ENCODE peak calls at places on chromosome 16, in ten cellular contexts. R is fibroblast of lung, X is BE2C, U is Peyer's patch, S is HCT116, E is body of pancreas, O is WERI-Rb-1, A is ovary, P is left ventricle myocardium inferior, F is suprapubic skin. V is an unnamed sample.

GRCh38 chr16:57533618-57534336 is 2.6 kb downstream of the CCDC102A start:
- DNase-seq in R (no peak), X (peak; percentile 81), U (no peak), S (no peak), E (peak; percentile 32), O (peak; percentile 2), A (peak; percentile 53), P (no peak), F (peak; percentile 78), V (no peak)

GRCh38 chr16:4888428-4889135 is 41.3 kb downstream of the UBN1 start:
- DNase-seq in R (no peak), X (no peak), U (no peak), S (no peak), E (no peak), O (no peak), A (no peak), P (no peak), F (no peak), V (no peak)

GRCh38 chr16:27222499-27223225 is 19.3 kb downstream of the KDM8 start:
- DNase-seq in R (peak; percentile 80), X (peak; percentile 31), U (no peak), S (no peak), E (no peak), O (peak; percentile 83), A (no peak), P (peak; percentile 76), F (peak; percentile 69), V (no peak)

GRCh38 chr16:4521971-4522623 is 16.5 kb downstream of the CDIP1 start:
- DNase-seq in R (peak; percentile 28), X (peak; percentile 79), U (no peak), S (no peak), E (no peak), O (peak; percentile 81), A (no peak), P (peak; percentile 41), F (no peak), V (no peak)

GRCh38 chr16:56311208-56312027 is 113.9 kb downstream of the AMFR start:
- DNase-seq in R (no peak), X (peak; percentile 51), U (no peak), S (no peak), E (no peak), O (no peak), A (no peak), P (no peak), F (no peak), V (no peak)

GRCh38 chr16:59683709-59684108 is 949.6 kb upstream of the GOT2 start:
- DNase-seq in R (no peak), X (no peak), U (no peak), S (no peak), E (no peak), O (no peak), A (no peak), P (no peak), F (no peak), V (no peak)

GRCh38 chr16:67486805-67487204 is 3.5 kb upstream of the AGRP start:
- DNase-seq in R (no peak), X (no peak), U (no peak), S (no peak), E (no peak), O (no peak), A (no peak), P (no peak), F (no peak), V (no peak)

GRCh38 chr16:30585022-30585399 is 486 bp downstream of the ZNF785 start:
- DNase-seq in R (peak; percentile 14), X (no peak), U (no peak), S (no peak), E (no peak), O (peak; percentile 43), A (peak; percentile 26), P (no peak), F (no peak), V (no peak)

GRCh38 chr16:30715777-30716445 is 16.9 kb downstream of the SRCAP start:
- DNase-seq in R (no peak), X (peak; percentile 56), U (no peak), S (no peak), E (no peak), O (no peak), A (no peak), P (no peak), F (no peak), V (no peak)

DNA sequence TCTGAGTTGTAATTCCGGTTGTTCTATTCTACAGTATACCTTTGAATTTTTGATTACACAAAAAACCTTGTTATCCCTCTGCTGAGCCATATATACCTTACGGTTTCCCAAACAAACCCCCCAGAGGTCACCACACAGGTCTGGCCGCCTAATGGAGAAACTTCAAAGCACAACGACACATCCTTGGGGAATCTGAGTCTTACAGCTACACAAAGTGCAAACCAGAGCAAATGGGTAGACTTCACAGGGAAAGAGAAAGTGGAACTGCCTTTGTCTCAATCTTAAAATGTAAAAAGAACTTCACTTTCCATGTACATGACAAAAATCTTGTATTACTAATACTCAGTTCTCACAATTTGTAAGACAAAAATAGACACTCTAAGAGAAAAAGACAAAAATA is 2.7 kb downstream of the FBXO31 start:
- DNase-seq in R (peak; percentile 53), X (no peak), U (no peak), S (no peak), E (no peak), O (no peak), A (no peak), P (no peak), F (no peak), V (no peak)
- H3K4me3 ChIP-seq in R (peak overlapping the region; percentile 77), X (no peak overlapping the region), U (no peak overlapping the region), S (no peak overlapping the region), E (no peak overlapping the region), O (no peak overlapping the region), A (peak overlapping the region; percentile 66), P (peak overlapping the region; percentile 76), F (peak overlapping the region; percentile 84), V (no peak overlapping the region)

DNA sequence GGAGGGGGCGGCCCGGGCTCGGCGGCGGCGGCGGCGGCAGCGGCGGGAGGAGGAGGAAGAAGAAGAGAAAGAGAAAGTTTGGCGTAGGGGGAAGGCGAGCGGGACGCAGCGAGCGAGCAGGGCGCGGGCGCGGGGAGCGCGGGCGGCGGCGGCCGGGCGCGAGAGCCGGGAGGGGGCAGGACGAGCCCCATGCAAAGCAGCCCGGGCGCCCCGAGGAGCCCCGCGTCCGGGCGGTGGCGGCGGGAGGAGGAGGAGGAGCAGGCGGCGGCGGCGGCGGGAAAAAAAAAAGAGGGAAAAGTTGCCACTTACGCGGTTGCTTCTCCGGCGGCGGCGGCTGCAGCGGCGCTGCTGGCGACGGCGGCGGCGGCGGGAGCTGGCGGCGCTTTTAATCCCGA is 10.3 kb upstream of the ZFHX3 start:
- DNase-seq in R (no peak), X (peak; percentile 54), U (peak; percentile 72), S (no peak), E (peak; percentile 59), O (no peak), A (peak; percentile 49), P (peak; percentile 61), F (peak; percentile 67), V (no peak)
- TF ChIP-seq CTCF in R (no peak), X (no peak), U (no peak), S (no peak), E (peak; percentile 11), O (no peak), A (no peak), P (peak; percentile 16), F (no peak), V (no peak)

DNA sequence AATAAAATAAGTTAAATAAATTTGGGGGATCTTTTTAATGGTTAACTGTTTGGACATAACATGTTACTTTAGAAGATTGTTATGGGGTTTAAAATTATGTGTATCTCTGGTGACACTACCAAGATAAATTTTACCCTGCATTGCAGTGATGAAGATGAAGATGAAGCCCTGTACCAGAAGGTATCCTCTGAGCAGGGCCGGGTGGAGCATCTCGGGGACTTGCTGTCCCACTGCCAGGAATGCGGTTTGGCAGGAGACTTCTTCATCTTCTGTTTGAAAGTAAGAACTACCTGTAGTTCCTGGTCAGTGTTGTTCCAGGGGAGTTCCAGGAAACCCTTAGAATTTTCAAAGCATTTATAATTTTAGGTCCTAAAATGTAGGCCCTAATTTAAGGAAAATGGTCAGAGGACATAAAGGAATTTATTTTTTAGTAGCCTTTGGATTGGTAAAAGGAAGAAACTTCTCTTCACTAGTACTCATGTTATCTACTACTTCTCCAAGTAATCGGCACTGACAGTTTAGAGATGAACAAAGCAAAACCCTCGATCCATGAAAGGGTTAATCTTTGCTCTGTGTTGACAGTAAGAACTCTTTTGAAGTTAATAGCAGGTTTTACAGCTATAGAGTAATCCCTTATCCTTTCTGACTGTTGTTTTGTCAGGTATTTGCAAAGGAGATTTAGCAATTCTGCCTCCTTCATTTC is 64.1 kb downstream of the TANGO6 start:
- DNase-seq in R (no peak), X (no peak), U (no peak), S (no peak), E (no peak), O (no peak), A (no peak), P (no peak), F (no peak), V (no peak)
- H3K27me3 ChIP-seq in R (no peaks in the 10 kb centered on the region), X (no peaks in the 10 kb centered on the region), U (no peaks in the 10 kb centered on the region), S (no peaks in the 10 kb centered on the region), E (no peaks in the 10 kb centered on the region), O (no peaks in the 10 kb centered on the region), A (no peaks in the 10 kb centered on the region), P (no peaks in the 10 kb centered on the region), F (no peaks in the 10 kb centered on the region), V (no peaks in the 10 kb centered on the region)

DNA sequence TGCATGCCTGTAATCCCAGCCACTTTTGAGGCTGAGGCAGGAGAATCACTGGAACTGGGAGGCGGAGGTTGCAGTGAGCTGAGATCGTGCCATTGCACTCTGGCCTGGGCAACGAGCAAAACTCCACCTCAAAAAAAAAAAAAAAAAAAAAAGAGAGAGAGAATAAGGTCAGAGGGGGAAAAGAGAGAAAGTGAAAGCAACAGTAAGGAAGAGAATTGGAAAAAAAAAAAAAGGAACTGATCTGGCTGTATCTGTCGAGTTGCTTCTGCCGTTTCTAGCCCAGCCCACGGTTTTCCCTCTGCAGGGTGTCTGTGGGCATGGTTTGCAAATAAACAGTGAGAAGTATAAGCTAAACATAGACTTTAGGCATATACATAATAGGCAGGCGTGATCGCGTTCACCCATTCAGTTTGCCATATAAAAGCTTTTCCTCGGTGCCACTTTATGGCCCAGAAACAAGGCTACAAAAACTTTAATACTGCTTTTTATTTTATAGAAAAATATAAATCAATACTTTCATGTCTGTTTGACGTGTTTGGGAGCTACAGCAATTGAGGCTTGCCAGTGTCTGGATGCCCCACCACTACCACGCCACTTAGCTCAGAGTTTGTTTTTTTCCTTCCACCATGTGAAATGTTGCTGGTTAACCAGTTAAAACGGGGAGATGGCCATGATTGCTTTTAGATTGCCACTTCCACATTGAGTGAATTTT is 436.7 kb downstream of the MAF start:
- DNase-seq in R (peak; percentile 20), X (no peak), U (peak; percentile 58), S (no peak), E (no peak), O (no peak), A (no peak), P (no peak), F (no peak), V (no peak)
- H3K4me3 ChIP-seq in R (no peak overlapping the region), X (no peak overlapping the region), U (no peak overlapping the region), S (no peak overlapping the region), E (no peak overlapping the region), O (no peak overlapping the region), A (no peak overlapping the region), P (no peak overlapping the region), F (no peak overlapping the region), V (no peak overlapping the region)

GRCh38 chr16:2512920-2513404 is 790 bp upstream of the ATP6V0C start:
- DNase-seq in R (no peak), X (no peak), U (no peak), S (no peak), E (peak; percentile 50), O (peak; percentile 61), A (peak; percentile 50), P (no peak), F (no peak), V (no peak)
- TF ChIP-seq CTCF in R (no peak), X (no peak), U (no peak), S (no peak), E (peak; percentile 8), O (peak; percentile 59), A (no peak), P (no peak), F (no peak), V (peak; percentile 11)

GRCh38 chr16:89828870-89829629 is 775 bp downstream of the SPIRE2 start:
- DNase-seq in R (no peak), X (no peak), U (peak; percentile 66), S (no peak), E (peak; percentile 23), O (no peak), A (no peak), P (no peak), F (no peak), V (no peak)
- H3K27me3 ChIP-seq in R (no peaks in the 10 kb centered on the region), X (no peaks in the 10 kb centered on the region), U (no peaks in the 10 kb centered on the region), S (no peaks in the 10 kb centered on the region), E (no peaks in the 10 kb centered on the region), O (no peaks in the 10 kb centered on the region), A (no peaks in the 10 kb centered on the region), P (no peaks in the 10 kb centered on the region), F (no peaks in the 10 kb centered on the region), V (no peaks in the 10 kb centered on the region)

V was measured in kidney epithelial cell.